ENCODE peak calls at places on chromosome 5, in seven cellular contexts. J is thoracic aorta, R is body of pancreas, G is prostate gland, I is tibial nerve, D is H9, A is upper lobe of left lung. T is an unnamed sample.

GRCh38 chr5:91288117-91288516 is 95.0 kb downstream of the ARRDC3 start:
- DNase-seq in D (no peak), I (peak; percentile 32), A (no peak), G (no peak), R (no peak), J (no peak), T (no peak)

GRCh38 chr5:69331528-69332445 is 814 bp downstream of the CCDC125 start:
- DNase-seq in D (no peak), R (peak; percentile 29), G (peak; percentile 58), J (no peak), I (no peak), A (no peak), T (no peak)

GRCh38 chr5:30405821-30406220 is 787.7 kb upstream of the CDH6 start:
- DNase-seq in R (no peak), G (no peak), I (no peak), A (no peak), D (no peak), J (no peak), T (no peak)

GRCh38 chr5:9347541-9348295 is 198.2 kb downstream of the SEMA5A start:
- DNase-seq in D (no peak), A (no peak), I (no peak), J (no peak), R (no peak), G (no peak), T (no peak)

GRCh38 chr5:158487156-158487555 is 612.6 kb downstream of the EBF1 start:
- DNase-seq in R (no peak), D (no peak), A (no peak), I (no peak), J (no peak), G (no peak), T (no peak)

GRCh38 chr5:108642170-108642906 is 105.4 kb upstream of the FER start:
- DNase-seq in I (peak; percentile 59), D (peak; percentile 79), J (no peak), G (peak; percentile 35), A (no peak), R (peak; percentile 59), T (peak; percentile 9)

GRCh38 chr5:128413356-128413755 is 124.7 kb downstream of the FBN2 start:
- DNase-seq in I (no peak), J (no peak), D (no peak), A (no peak), G (no peak), R (no peak), T (no peak)

GRCh38 chr5:132739232-132739631 is 1.9 kb upstream of the KIF3A start:
- DNase-seq in I (no peak), J (no peak), D (no peak), A (no peak), G (no peak), R (no peak), T (no peak)

GRCh38 chr5:131171276-131171815 is 602 bp downstream of the LYRM7 start:
- DNase-seq in G (no peak), R (no peak), D (no peak), I (no peak), A (no peak), J (no peak), T (no peak)

GRCh38 chr5:56200856-56201638 is 32.1 kb downstream of the ANKRD55 start:
- DNase-seq in J (no peak), I (peak; percentile 58), A (no peak), R (peak; percentile 82), D (peak; percentile 67), G (peak; percentile 58), T (peak; percentile 19)

GRCh38 chr5:173391031-173391430 is 62.8 kb upstream of the STC2 start:
- DNase-seq in I (no peak), R (no peak), G (no peak), D (no peak), J (no peak), A (no peak), T (no peak)

GRCh38 chr5:53507013-53507412 is 26.6 kb downstream of the FST start:
- DNase-seq in J (no peak), D (no peak), I (no peak), G (no peak), A (no peak), R (no peak), T (no peak)

GRCh38 chr5:137282216-137282615 is 216.9 kb downstream of the SPOCK1 start:
- DNase-seq in A (no peak), D (no peak), G (no peak), R (no peak), J (no peak), I (no peak), T (no peak)

GRCh38 chr5:36158144-36158543 is 6.2 kb downstream of the SKP2 start:
- DNase-seq in G (no peak), R (no peak), J (no peak), A (no peak), D (no peak), I (no peak), T (no peak)

GRCh38 chr5:124402144-124402581 is 344.3 kb downstream of the ZNF608 start:
- DNase-seq in I (peak; percentile 29), D (no peak), J (peak; percentile 6), G (peak; percentile 75), A (no peak), R (peak; percentile 36), T (no peak)

GRCh38 chr5:83864652-83865051 is 144.0 kb upstream of the HAPLN1 start:
- DNase-seq in J (no peak), A (no peak), I (no peak), D (no peak), R (no peak), G (no peak), T (no peak)

GRCh38 chr5:59769832-59770231 is 123.7 kb downstream of the PDE4D start:
- DNase-seq in J (no peak), A (no peak), R (no peak), I (no peak), G (no peak), D (no peak), T (no peak)

GRCh38 chr5:154740957-154741356 is 14.2 kb upstream of the LARP1 start:
- DNase-seq in R (no peak), A (no peak), J (no peak), I (peak; percentile 36), D (no peak), G (no peak), T (no peak)

GRCh38 chr5:72101828-72102227 is 5.4 kb upstream of the MAP1B start:
- DNase-seq in D (no peak), G (no peak), J (no peak), R (no peak), I (no peak), A (no peak), T (no peak)

GRCh38 chr5:54825005-54825404 is 160.4 kb downstream of the ESM1 start:
- DNase-seq in J (no peak), R (no peak), G (no peak), I (no peak), A (no peak), D (no peak), T (no peak)

GRCh38 chr5:43154424-43154823 is 33.7 kb downstream of the ZNF131 start:
- DNase-seq in R (no peak), G (no peak), D (no peak), J (no peak), A (no peak), I (no peak), T (no peak)

DNA sequence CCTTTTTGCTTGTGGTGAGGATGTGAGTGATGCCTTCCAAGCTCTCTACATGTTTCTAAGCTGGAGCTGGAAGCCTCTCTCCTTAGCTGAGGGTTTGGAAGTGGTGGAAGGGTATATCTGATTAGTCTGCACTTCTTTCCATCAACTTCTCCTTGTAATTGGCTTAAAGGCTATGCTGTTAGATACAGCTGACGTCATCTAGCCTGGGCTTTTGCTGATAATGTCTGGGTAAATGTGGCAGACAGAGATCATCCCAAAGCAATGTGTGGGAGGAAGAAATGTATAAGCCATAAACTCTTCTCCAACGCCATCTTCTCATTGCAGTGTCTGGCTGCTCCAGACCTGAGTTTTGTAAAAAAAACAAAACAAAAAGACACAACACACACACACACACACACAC is 29.3 kb downstream of the ZNF354C start:
- DNase-seq in G (no peak), J (no peak), R (no peak), D (no peak), I (no peak), A (no peak), T (no peak)
- H3K9me3 ChIP-seq in G (no peaks in the 10 kb centered on the region), J (peaks cover 92% of the 10 kb centered on the region), R (peaks cover 47% of the 10 kb centered on the region), D (peaks cover 54% of the 10 kb centered on the region), I (no peaks in the 10 kb centered on the region), A (peaks cover 100% of the 10 kb centered on the region), T (peaks cover 7% of the 10 kb centered on the region)

GRCh38 chr5:141261238-141261546 is 16.0 kb downstream of the PCDHB15 start:
- DNase-seq in G (no peak), I (no peak), A (no peak), R (no peak), J (no peak), D (no peak), T (no peak)
- H3K9me3 ChIP-seq in G (no peaks in the 10 kb centered on the region), I (peaks cover 15% of the 10 kb centered on the region), A (peaks cover 100% of the 10 kb centered on the region), R (peaks cover 75% of the 10 kb centered on the region), J (peaks cover 100% of the 10 kb centered on the region), D (peaks cover 67% of the 10 kb centered on the region), T (peaks cover 21% of the 10 kb centered on the region)

GRCh38 chr5:171978519-171978918 is 27.9 kb downstream of the FBXW11 start:
- DNase-seq in D (peak; percentile 53), J (no peak), R (no peak), G (no peak), A (no peak), I (no peak), T (no peak)

GRCh38 chr5:171975262-171975876 is 31.1 kb downstream of the FBXW11 start:
- DNase-seq in D (peak; percentile 50), R (peak; percentile 25), I (no peak), J (no peak), G (no peak), A (no peak), T (no peak)

GRCh38 chr5:171979606-171980005 is 26.8 kb downstream of the FBXW11 start:
- DNase-seq in R (no peak), A (no peak), G (no peak), I (no peak), D (peak; percentile 54), J (no peak), T (no peak)

GRCh38 chr5:171978016-171978415 is 28.4 kb downstream of the FBXW11 start:
- DNase-seq in A (no peak), J (no peak), G (no peak), D (no peak), R (no peak), I (no peak), T (no peak)

GRCh38 chr5:171975877-171976667 is 30.4 kb downstream of the FBXW11 start:
- DNase-seq in G (no peak), A (no peak), J (no peak), R (no peak), D (no peak), I (no peak), T (no peak)
- H3K9me3 ChIP-seq in G (no peaks in the 10 kb centered on the region), A (peaks cover 21% of the 10 kb centered on the region), J (peaks cover 16% of the 10 kb centered on the region), R (peaks cover 12% of the 10 kb centered on the region), D (no peaks in the 10 kb centered on the region), I (no peaks in the 10 kb centered on the region), T (peaks cover 7% of the 10 kb centered on the region)

DNA sequence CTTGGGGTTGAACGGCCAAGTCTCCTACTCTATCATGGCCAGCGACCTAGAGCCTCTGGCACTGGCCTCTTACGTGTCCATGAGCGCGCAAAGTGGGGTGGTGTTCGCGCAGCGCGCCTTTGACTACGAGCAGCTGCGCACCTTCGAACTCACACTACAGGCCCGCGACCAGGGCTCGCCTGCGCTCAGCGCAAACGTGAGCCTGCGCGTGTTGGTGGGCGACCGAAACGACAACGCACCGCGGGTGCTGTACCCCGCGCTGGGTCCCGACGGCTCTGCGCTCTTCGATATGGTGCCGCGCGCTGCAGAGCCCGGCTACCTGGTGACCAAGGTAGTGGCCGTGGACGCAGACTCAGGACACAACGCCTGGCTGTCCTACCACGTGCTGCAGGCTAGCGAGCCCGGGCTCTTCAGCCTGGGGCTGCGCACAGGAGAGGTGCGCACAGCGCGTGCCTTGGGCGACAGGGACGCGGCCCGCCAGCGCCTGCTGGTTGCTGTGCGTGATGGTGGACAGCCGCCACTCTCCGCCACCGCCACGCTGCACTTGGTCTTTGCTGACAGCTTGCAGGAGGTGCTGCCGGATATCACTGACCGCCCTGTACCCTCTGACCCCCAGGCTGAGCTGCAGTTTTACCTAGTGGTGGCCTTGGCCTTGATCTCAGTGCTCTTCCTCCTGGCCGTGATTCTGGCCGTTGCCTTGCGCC is 2.0 kb downstream of the PCDHGB5 start:
- DNase-seq in D (no peak), I (no peak), A (no peak), J (no peak), G (no peak), R (no peak), T (no peak)
- H3K9me3 ChIP-seq in D (peaks cover 34% of the 10 kb centered on the region), I (peaks cover 3% of the 10 kb centered on the region), A (peaks cover 78% of the 10 kb centered on the region), J (peaks cover 88% of the 10 kb centered on the region), G (peaks cover 10% of the 10 kb centered on the region), R (peaks cover 64% of the 10 kb centered on the region), T (peaks cover 4% of the 10 kb centered on the region)

T was measured in T-helper 17 cell.